ENCODE peak calls at places on chromosomes 7 and 10, in four cellular contexts. C is psoas muscle, Y is RWPE1, V is mammary epithelial cell. I is an unnamed sample.

GRCh38 chr10:35355971-35356724 is 19.8 kb downstream of the CCNY start:
- DNase-seq in Y (no peak), V (no peak), C (no peak), I (no peak)

GRCh38 chr10:49571419-49571818 is 32.5 kb upstream of the ERCC6 start:
- DNase-seq in C (no peak), Y (no peak), V (peak; percentile 49), I (no peak)

GRCh38 chr10:124534231-124534798 is 72.7 kb downstream of the LHPP start:
- DNase-seq in Y (no peak), V (no peak), C (no peak), I (no peak)

GRCh38 chr10:49446031-49446430 is 50.1 kb upstream of the DRGX start:
- DNase-seq in V (peak; percentile 47), Y (no peak), C (no peak), I (no peak)

GRCh38 chr7:4103352-4104091 is 578.6 kb upstream of the FOXK1 start:
- DNase-seq in Y (peak; percentile 72), V (peak; percentile 43), C (no peak), I (no peak)

GRCh38 chr7:36231406-36231805 is 78.4 kb downstream of the EEPD1 start:
- DNase-seq in C (no peak), Y (no peak), V (no peak), I (no peak)

GRCh38 chr10:72058989-72059842 is 29.1 kb downstream of the SPOCK2 start:
- DNase-seq in C (no peak), V (no peak), Y (no peak), I (no peak)

GRCh38 chr10:43196981-43197833 is 59.0 kb downstream of the CSGALNACT2 start:
- DNase-seq in V (no peak), C (no peak), Y (no peak), I (peak; percentile 19)

GRCh38 chr10:11345224-11346054 is 266.0 kb downstream of the USP6NL start:
- DNase-seq in Y (peak; percentile 31), V (no peak), C (no peak), I (no peak)

GRCh38 chr7:128190051-128190640 is 50.9 kb upstream of the LEP start:
- DNase-seq in Y (no peak), V (no peak), C (no peak), I (no peak)

GRCh38 chr10:8238989-8239388 is 184.5 kb downstream of the GATA3 start:
- DNase-seq in Y (no peak), V (no peak), C (no peak), I (no peak)

GRCh38 chr7:1112625-1113547 is 25.0 kb downstream of the GPER1 start:
- DNase-seq in C (no peak), Y (no peak), V (no peak), I (no peak)

GRCh38 chr10:79293841-79294705 is 53.2 kb upstream of the PPIF start:
- DNase-seq in Y (peak; percentile 78), C (no peak), V (peak; percentile 70), I (no peak)

GRCh38 chr7:1004018-1004880 is 21.3 kb downstream of the CYP2W1 start:
- DNase-seq in Y (no peak), C (no peak), V (no peak), I (no peak)

GRCh38 chr10:88091490-88092061 is 228.2 kb downstream of the PTEN start:
- DNase-seq in V (peak; percentile 95), C (no peak), Y (peak; percentile 48), I (no peak)

GRCh38 chr7:19117870-19118608 is 603 bp upstream of the TWIST1 start:
- DNase-seq in V (no peak), Y (no peak), C (peak; percentile 18), I (no peak)

GRCh38 chr7:1567893-1568292 is 1.9 kb downstream of the PSMG3 start:
- DNase-seq in C (no peak), V (no peak), Y (no peak), I (no peak)

GRCh38 chr7:158847451-158847866 is 8.9 kb upstream of the DYNC2I1 start:
- DNase-seq in V (no peak), C (no peak), Y (no peak), I (no peak)

GRCh38 chr7:147231275-147231674 is 1114.7 kb downstream of the CNTNAP2 start:
- DNase-seq in C (no peak), V (no peak), Y (no peak), I (no peak)

GRCh38 chr7:1087462-1087809 is 477 bp upstream of the GPER1 start:
- DNase-seq in C (no peak), Y (no peak), V (no peak), I (no peak)

GRCh38 chr7:34928560-34928959 is 108.7 kb downstream of the DPY19L1 start:
- DNase-seq in C (no peak), V (no peak), Y (no peak), I (no peak)

GRCh38 chr10:78267598-78267997 is 233.9 kb downstream of the RPS24 start:
- DNase-seq in Y (no peak), V (no peak), C (no peak), I (no peak)

GRCh38 chr10:50531388-50532077 is 92.2 kb downstream of the SGMS1 start:
- DNase-seq in Y (no peak), C (no peak), V (no peak), I (no peak)

GRCh38 chr7:100590077-100590737 is 4.1 kb downstream of the FBXO24 start:
- DNase-seq in V (no peak), Y (no peak), C (no peak), I (no peak)

GRCh38 chr10:21022821-21023220 is 125.7 kb upstream of the NEBL start:
- DNase-seq in Y (peak; percentile 26), C (no peak), V (peak; percentile 65), I (no peak)

GRCh38 chr7:2566348-2566889 is 7.6 kb downstream of the IQCE start:
- DNase-seq in C (no peak), Y (no peak), V (no peak), I (no peak)

GRCh38 chr7:55591282-55591931 is 19.1 kb upstream of the VOPP1 start:
- DNase-seq in V (no peak), C (no peak), Y (no peak), I (no peak)

DNA sequence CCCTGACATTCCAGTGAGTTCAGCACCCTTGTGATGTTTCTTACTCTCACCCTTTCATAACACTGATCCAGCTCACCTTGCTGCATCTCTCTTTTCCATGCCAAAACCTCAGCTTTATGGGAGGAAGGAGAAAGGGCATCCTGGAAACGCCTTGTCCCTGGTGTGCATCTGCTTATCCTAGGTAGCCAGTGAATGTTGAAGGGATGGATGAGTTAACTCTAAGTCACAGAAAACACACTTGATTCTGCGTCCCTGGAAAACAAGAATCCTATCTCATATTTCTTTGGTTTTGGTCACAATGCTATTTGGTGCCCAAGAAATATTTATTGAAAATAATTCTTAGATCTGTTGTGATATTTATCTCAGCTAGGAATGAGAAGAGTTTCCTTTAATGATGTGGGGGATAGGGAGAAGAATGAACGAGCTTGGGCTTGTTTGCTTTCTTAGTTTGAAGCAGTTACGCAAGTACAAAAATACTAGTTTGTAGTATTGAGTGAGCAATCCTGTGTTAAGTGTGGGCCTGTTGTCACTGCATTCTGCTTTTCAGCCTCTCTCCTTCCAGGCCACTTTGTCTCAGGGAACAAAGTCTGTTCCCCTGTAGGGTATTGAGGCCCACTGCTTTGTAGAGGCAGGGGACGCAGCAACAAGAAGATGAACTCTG is 126.5 kb downstream of the ARID5B start:
- DNase-seq in C (no peak), V (peak; percentile 85), Y (peak; percentile 57), I (no peak)
- TF ChIP-seq CTCF in C (no peak), V (no peak), Y (no peak), I (no peak)

DNA sequence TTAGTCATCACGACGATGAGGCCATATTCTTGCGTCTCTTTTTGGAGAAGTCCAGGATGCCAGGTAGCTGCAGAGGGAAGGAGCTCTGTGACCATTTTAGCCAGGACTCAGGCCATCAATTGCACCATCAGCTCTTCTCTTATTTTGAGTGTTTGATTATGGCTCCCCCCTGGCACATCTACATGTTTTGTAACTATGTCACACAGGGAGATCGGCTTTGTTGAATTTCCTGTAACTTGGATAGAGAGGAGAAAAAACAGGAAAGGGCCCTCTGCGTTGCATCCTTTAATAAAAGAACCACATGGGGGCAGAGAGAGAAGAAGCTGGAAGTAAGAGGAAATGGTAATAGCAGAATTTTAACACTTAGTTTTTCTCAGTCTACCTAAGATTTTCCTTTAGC is 414.1 kb downstream of the LRMDA start:
- DNase-seq in C (no peak), Y (no peak), V (no peak), I (no peak)
- TF ChIP-seq CTCF in C (no peak), Y (no peak), V (no peak), I (no peak)

GRCh38 chr7:90723233-90723632 is 127.1 kb downstream of the CDK14 start:
- DNase-seq in V (peak; percentile 5), Y (no peak), C (no peak), I (no peak)
- TF ChIP-seq CTCF in V (no peak), Y (no peak), C (no peak), I (no peak)

DNA sequence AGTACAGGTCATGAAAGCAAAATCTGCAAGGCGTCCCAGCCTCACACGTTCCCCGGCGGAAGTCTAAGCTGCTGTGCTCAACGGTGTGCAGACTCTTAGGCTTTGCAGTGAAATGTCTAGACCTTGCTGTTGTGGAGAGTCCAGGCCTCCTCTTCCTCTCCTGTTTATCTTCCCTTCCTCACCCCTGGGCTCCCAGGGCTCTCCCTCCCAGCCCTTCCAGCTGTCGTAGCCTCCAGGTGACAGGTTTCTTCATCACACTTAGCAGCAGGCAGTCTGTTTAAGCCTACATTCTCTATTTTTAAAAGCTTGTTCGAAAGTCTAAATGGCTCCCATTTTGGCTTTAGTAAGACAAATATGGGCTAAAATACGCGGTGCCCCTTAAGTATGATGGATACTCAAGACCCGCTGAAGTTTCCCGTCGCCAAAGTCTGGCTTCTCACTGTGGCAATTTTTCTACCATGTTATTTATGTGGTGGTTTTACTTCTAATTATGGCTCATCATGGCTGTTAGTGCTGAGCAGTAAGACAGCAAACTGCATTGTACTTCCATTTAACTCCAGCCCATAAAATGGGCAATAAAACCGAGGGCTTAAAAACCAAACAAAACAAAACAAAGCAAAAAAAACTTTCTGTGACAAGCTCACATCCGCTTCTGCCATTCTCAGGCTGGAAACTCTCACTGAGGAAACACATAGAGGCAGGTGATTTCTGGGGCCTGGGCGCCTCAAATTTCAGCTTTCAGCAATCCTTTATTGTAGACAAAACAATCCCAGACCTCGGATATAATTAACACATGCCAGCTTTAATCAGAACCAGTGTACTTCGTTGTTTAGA is 243.2 kb downstream of the SNX10 start:
- DNase-seq in V (no peak), Y (no peak), C (no peak), I (no peak)
- TF ChIP-seq CTCF in V (no peak), Y (no peak), C (no peak), I (no peak)

GRCh38 chr10:96292971-96293909 is 11.0 kb upstream of the DNTT start:
- DNase-seq in Y (peak; percentile 77), V (peak; percentile 41), C (no peak), I (no peak)
- TF ChIP-seq CTCF in Y (peak; percentile 59), V (peak; percentile 66), C (peak; percentile 65), I (peak; percentile 54)

I was measured in D721Med.